ENCODE peak calls at places on chromosomes 3 and 15, in seven cellular contexts. X, H, N, R, P, M and Y are unnamed samples.

GRCh38 chr15:73688455-73688854 is 4.3 kb downstream of the CD276 start:
- DNase-seq in X (peak; percentile 61), N (no peak), H (no peak), M (no peak), R (no peak), P (no peak), Y (no peak)

GRCh38 chr3:53748512-53749271 is 97.5 kb downstream of the CHDH start:
- DNase-seq in R (peak; percentile 21), X (no peak), H (no peak), M (no peak), N (no peak), P (no peak), Y (peak; percentile 45)

GRCh38 chr15:57288926-57289650 is 87.2 kb upstream of the CGNL1 start:
- DNase-seq in R (no peak), N (no peak), H (no peak), M (no peak), P (no peak), X (peak; percentile 87), Y (no peak)

GRCh38 chr15:60212536-60212935 is 185.2 kb downstream of the ANXA2 start:
- DNase-seq in N (peak; percentile 7), P (no peak), H (peak; percentile 27), M (peak; percentile 57), R (peak; percentile 13), X (peak; percentile 28), Y (peak; percentile 42)

GRCh38 chr3:20154928-20155327 is 31.1 kb downstream of the SGO1 start:
- DNase-seq in M (no peak), X (no peak), H (peak; percentile 11), N (no peak), P (no peak), R (no peak), Y (no peak)

GRCh38 chr15:48914717-48915116 is 36.8 kb downstream of the EID1 start:
- DNase-seq in X (no peak), H (no peak), P (no peak), M (no peak), R (no peak), N (no peak), Y (peak; percentile 53)

GRCh38 chr3:23882487-23882918 is 34.3 kb downstream of the NKIRAS1 start:
- DNase-seq in X (no peak), P (no peak), M (no peak), N (no peak), H (no peak), R (no peak), Y (no peak)

GRCh38 chr3:120349819-120350125 is 618 bp upstream of the LRRC58 start:
- DNase-seq in M (no peak), X (no peak), N (no peak), R (no peak), P (no peak), H (no peak), Y (no peak)

GRCh38 chr15:29126821-29127461 is 142.7 kb downstream of the NSMCE3 start:
- DNase-seq in N (no peak), X (no peak), P (no peak), H (peak; percentile 54), R (no peak), M (no peak), Y (peak; percentile 44)

GRCh38 chr3:151146071-151146730 is 56.8 kb downstream of the GPR171 start:
- DNase-seq in R (peak; percentile 63), X (peak; percentile 89), P (peak; percentile 71), H (peak; percentile 86), M (peak; percentile 61), N (peak; percentile 75), Y (peak; percentile 84)

GRCh38 chr15:41881925-41882688 is 11.7 kb downstream of the SPTBN5 start:
- DNase-seq in N (no peak), H (peak; percentile 65), R (no peak), M (no peak), P (no peak), X (no peak), Y (no peak)

GRCh38 chr3:24387493-24387892 is 107.2 kb downstream of the THRB start:
- DNase-seq in P (no peak), R (no peak), N (no peak), H (no peak), X (peak; percentile 74), M (peak; percentile 41), Y (no peak)

DNA sequence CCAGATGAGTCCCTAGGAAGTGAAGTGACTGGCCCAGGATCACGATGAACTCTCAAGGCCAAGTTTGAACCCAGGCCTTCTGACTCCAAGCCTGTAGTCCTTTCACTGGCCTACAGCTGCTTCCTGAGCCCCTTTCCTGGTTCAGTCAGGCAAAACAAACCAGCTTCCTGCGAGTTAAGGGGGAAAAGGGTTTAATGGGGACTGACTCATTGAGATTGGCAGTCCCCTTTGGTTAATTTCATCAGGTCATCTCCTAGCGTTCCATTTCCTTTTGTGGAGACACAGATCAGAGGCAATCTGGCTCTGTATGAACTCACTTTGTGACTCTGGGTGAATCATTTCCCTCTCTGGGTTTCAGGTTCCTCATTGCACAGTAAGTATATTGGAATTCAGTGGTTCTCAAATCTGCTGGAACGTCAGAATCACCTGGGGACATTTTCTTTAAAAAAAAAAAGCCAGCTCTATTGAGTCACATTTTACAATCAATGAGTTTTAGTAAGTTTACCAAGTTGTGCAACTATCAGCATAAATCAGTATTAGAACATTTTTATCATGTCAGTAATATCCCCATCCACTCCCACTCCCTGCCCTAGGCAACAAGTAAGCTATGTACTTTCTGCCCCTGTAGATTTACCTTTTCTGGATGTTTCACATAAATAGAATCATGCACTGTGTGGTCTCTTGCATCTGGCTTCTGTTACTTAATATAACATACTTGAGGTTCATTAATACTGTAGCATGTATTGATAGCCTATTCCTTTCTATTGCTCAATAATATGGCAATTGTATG is 180.2 kb downstream of the THSD4 start:
- DNase-seq in R (peak; percentile 7), N (peak; percentile 12), M (peak; percentile 100), X (peak; percentile 98), P (peak; percentile 100), H (no peak), Y (no peak)
- H3K4me1 ChIP-seq in R (no peaks in the 10 kb centered on the region), N (no peaks in the 10 kb centered on the region), M (peaks cover 54% of the 10 kb centered on the region), X (peaks cover 36% of the 10 kb centered on the region), P (peaks cover 49% of the 10 kb centered on the region), H (no peaks in the 10 kb centered on the region), Y (no peaks in the 10 kb centered on the region)

GRCh38 chr3:58530354-58530865 is 6.6 kb downstream of the ACOX2 start:
- DNase-seq in M (no peak), R (no peak), H (no peak), N (no peak), X (no peak), P (no peak), Y (no peak)

GRCh38 chr3:58534592-58535494 is 2.1 kb downstream of the ACOX2 start:
- DNase-seq in H (no peak), N (no peak), R (no peak), M (no peak), X (no peak), P (no peak), Y (no peak)

GRCh38 chr3:58531555-58531954 is 5.4 kb downstream of the ACOX2 start:
- DNase-seq in N (no peak), M (no peak), R (no peak), P (no peak), H (no peak), X (no peak), Y (no peak)

GRCh38 chr3:58531956-58532355 is 5.0 kb downstream of the ACOX2 start:
- DNase-seq in H (no peak), N (no peak), X (peak; percentile 61), R (no peak), M (peak; percentile 13), P (peak; percentile 40), Y (peak; percentile 73)

DNA sequence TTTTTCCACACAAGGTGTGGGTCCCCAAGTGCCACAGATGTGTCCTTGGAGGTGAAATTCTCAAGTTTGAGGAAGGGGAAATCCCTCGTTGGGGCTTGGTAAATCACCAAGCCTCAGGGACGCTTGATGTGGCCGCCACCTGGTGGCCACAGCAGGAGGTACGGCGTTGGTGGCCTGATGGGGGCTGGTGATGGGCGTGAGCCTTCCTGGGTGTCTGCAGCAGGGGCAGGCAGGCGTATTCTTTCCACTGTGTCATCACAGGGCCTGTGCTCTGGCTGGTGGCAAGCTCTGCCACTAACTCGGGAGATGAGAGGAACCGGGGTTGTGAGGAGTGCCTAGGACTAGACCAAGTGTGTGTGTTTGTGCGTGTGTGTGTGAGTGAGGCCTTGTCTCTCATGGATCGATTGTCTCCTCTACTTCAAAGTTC is 4.2 kb downstream of the ACOX2 start:
- DNase-seq in R (peak; percentile 51), N (peak; percentile 55), M (peak; percentile 56), P (peak; percentile 69), X (peak; percentile 85), H (peak; percentile 80), Y (peak; percentile 89)
- H2AFZ ChIP-seq in R (peak overlapping the region; percentile 36), N (no peak overlapping the region), M (no peak overlapping the region), P (peak overlapping the region; percentile 99), X (peak overlapping the region; percentile 45), H (no peak overlapping the region), Y (peak overlapping the region; percentile 59)

GRCh38 chr3:111584724-111585123 is 10.4 kb downstream of the ZBED2 start:
- DNase-seq in R (no peak), N (no peak), X (no peak), P (no peak), M (peak; percentile 31), H (no peak), Y (no peak)

GRCh38 chr3:111579495-111579894 is 15.7 kb downstream of the ZBED2 start:
- DNase-seq in X (no peak), N (no peak), M (no peak), H (no peak), R (no peak), P (no peak), Y (no peak)

GRCh38 chr3:111581403-111582113 is 13.6 kb downstream of the ZBED2 start:
- DNase-seq in N (no peak), H (no peak), X (no peak), R (no peak), P (no peak), M (no peak), Y (no peak)

GRCh38 chr3:111585214-111585613 is 9.9 kb downstream of the ZBED2 start:
- DNase-seq in M (peak; percentile 84), X (peak; percentile 20), P (peak; percentile 75), R (no peak), H (no peak), N (peak; percentile 21), Y (no peak)

GRCh38 chr3:111582114-111582461 is 13.1 kb downstream of the ZBED2 start:
- DNase-seq in P (peak; percentile 63), R (no peak), X (peak; percentile 87), M (peak; percentile 85), H (no peak), N (peak; percentile 8), Y (no peak)
- H3K9ac ChIP-seq in P (peak overlapping the region; percentile 53), R (no peak overlapping the region), X (no peak overlapping the region), M (no peak overlapping the region), H (no peak overlapping the region), N (no peak overlapping the region), Y (no peak overlapping the region)

DNA sequence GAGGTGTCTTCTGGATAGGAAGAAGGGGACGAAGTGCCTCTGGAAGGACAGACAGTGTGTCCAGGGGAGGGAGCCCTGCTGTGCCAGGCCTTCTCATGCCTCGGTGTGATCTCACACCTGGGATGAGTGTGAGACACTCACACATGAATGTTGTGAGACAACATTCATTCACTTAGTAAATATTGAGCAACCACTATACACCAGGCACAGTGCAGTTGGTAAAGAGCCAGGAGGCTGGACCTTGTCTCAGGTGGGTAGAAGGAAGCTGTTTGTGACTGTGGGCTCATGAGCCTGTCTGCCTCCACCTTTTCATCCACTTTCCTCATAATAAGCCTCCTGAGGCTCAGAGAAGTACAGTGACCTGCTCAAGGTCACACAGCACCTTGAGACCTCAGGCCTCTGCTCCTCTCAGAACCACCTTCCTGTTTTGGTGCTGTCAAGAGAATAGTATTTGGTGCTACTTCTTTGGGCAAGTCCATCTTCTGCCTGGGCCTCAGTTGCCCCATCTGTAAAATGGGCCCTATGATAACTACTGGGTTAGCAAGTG is 20.9 kb downstream of the SLC6A6 start:
- DNase-seq in H (no peak), M (peak; percentile 54), R (no peak), X (peak; percentile 24), P (no peak), N (peak; percentile 82), Y (no peak)
- H3K4me1 ChIP-seq in H (peaks cover 3% of the 10 kb centered on the region), M (peaks cover 4% of the 10 kb centered on the region), R (peaks cover 33% of the 10 kb centered on the region), X (no peaks in the 10 kb centered on the region), P (no peaks in the 10 kb centered on the region), N (peaks cover 46% of the 10 kb centered on the region), Y (peaks cover 58% of the 10 kb centered on the region)